ENCODE peak calls at places on chromosomes 16 and 17, in seven cellular contexts. X is heart left ventricle; N is CD8-positive, alpha-beta memory T cell; K is A549; C is body of pancreas; P is GM12878; U is pancreas. Q is an unnamed sample.

GRCh38 chr16:14187517-14188338 is 116.6 kb downstream of the MRTFB start:
- DNase-seq in X (no peak), N (no peak), K (no peak), C (no peak), P (no peak), U (no peak), Q (no peak)

GRCh38 chr17:46039592-46040186 is 40.6 kb downstream of the STH start:
- DNase-seq in X (peak; percentile 66), N (no peak), K (no peak), C (peak; percentile 52), P (no peak), U (no peak), Q (peak; percentile 60)

GRCh38 chr17:58666858-58667267 is 25.0 kb downstream of the TEX14 start:
- DNase-seq in X (peak; percentile 61), N (peak; percentile 30), K (peak; percentile 94), C (peak; percentile 70), P (no peak), U (peak; percentile 61), Q (peak; percentile 66)

GRCh38 chr16:6728381-6728780 is 604.3 kb upstream of the RBFOX1 start:
- DNase-seq in X (no peak), N (no peak), K (no peak), C (no peak), P (no peak), U (no peak), Q (no peak)

GRCh38 chr17:18257747-18258355 is 687 bp downstream of the FLII start:
- DNase-seq in X (peak; percentile 88), N (peak; percentile 39), K (peak; percentile 87), C (peak; percentile 72), P (no peak), U (peak; percentile 66), Q (peak; percentile 81)

GRCh38 chr17:50218771-50219315 is 17.4 kb upstream of the COL1A1 start:
- DNase-seq in X (no peak), N (no peak), K (peak; percentile 72), C (no peak), P (no peak), U (no peak), Q (no peak)

GRCh38 chr16:81616321-81617020 is 162.6 kb upstream of the PLCG2 start:
- DNase-seq in X (peak; percentile 81), N (peak; percentile 64), K (no peak), C (no peak), P (peak; percentile 54), U (no peak), Q (peak; percentile 69)

GRCh38 chr17:28902819-28903545 is at the start of gene DHRS13:
- DNase-seq in X (peak; percentile 91), N (peak; percentile 93), K (peak; percentile 97), C (peak; percentile 93), P (peak; percentile 81), U (peak; percentile 84), Q (peak; percentile 90)

GRCh38 chr17:36152639-36153120 is 23.8 kb downstream of the TBC1D3B start:
- DNase-seq in X (no peak), N (no peak), K (peak; percentile 30), C (no peak), P (no peak), U (no peak), Q (no peak)

GRCh38 chr17:38892083-38892482 is 22.2 kb downstream of the LASP1 start:
- DNase-seq in X (no peak), N (no peak), K (no peak), C (no peak), P (no peak), U (no peak), Q (no peak)

GRCh38 chr16:56257260-56257659 is 66.0 kb downstream of the GNAO1 start:
- DNase-seq in X (peak; percentile 75), N (no peak), K (no peak), C (peak; percentile 20), P (no peak), U (peak; percentile 32), Q (peak; percentile 81)

GRCh38 chr16:69520800-69521602 is 44.8 kb upstream of the NFAT5 start:
- DNase-seq in X (no peak), N (no peak), K (no peak), C (no peak), P (peak; percentile 65), U (no peak), Q (no peak)

GRCh38 chr17:78058001-78058400 is 70.6 kb downstream of the TMC6 start:
- DNase-seq in X (no peak), N (no peak), K (no peak), C (no peak), P (no peak), U (no peak), Q (no peak)

GRCh38 chr16:30715777-30716445 is 16.9 kb downstream of the SRCAP start:
- DNase-seq in X (peak; percentile 3), N (peak; percentile 29), K (peak; percentile 27), C (no peak), P (no peak), U (no peak), Q (no peak)

GRCh38 chr17:46859996-46860395 is 8.6 kb downstream of the WNT9B start:
- DNase-seq in X (no peak), N (no peak), K (no peak), C (no peak), P (no peak), U (no peak), Q (no peak)

GRCh38 chr16:12942861-12943260 is 41.5 kb downstream of the SHISA9 start:
- DNase-seq in X (no peak), N (no peak), K (no peak), C (no peak), P (no peak), U (no peak), Q (no peak)

GRCh38 chr17:49519781-49520180 is 24.7 kb downstream of the NGFR start:
- DNase-seq in X (peak; percentile 47), N (no peak), K (no peak), C (no peak), P (no peak), U (no peak), Q (peak; percentile 48)

GRCh38 chr17:2023692-2024571 is 1.2 kb downstream of the RTN4RL1 start:
- DNase-seq in X (no peak), N (peak; percentile 31), K (peak; percentile 64), C (peak; percentile 62), P (no peak), U (peak; percentile 65), Q (no peak)

GRCh38 chr16:8678068-8678927 is 3.9 kb downstream of the ABAT start:
- DNase-seq in X (no peak), N (no peak), K (peak; percentile 37), C (no peak), P (no peak), U (no peak), Q (no peak)

GRCh38 chr17:66661411-66661843 is 173.5 kb upstream of the CACNG5 start:
- DNase-seq in X (peak; percentile 37), N (no peak), K (peak; percentile 77), C (no peak), P (no peak), U (no peak), Q (no peak)

GRCh38 chr17:28335959-28336871 is 654 bp downstream of the TNFAIP1 start:
- DNase-seq in X (peak; percentile 90), N (no peak), K (peak; percentile 85), C (peak; percentile 70), P (no peak), U (peak; percentile 82), Q (peak; percentile 44)

GRCh38 chr17:4899341-4900230 is at the start of gene C17orf107:
- DNase-seq in X (peak; percentile 81), N (peak; percentile 96), K (no peak), C (peak; percentile 88), P (no peak), U (peak; percentile 90), Q (peak; percentile 82)

GRCh38 chr17:36593651-36594316 is 2.1 kb downstream of the DHRS11 start:
- DNase-seq in X (no peak), N (no peak), K (no peak), C (no peak), P (no peak), U (no peak), Q (no peak)

GRCh38 chr17:48593126-48593829 is at the start of gene HOXB5:
- DNase-seq in X (no peak), N (no peak), K (no peak), C (no peak), P (no peak), U (no peak), Q (no peak)

GRCh38 chr16:19068237-19068815 is 912 bp downstream of the COQ7 start:
- DNase-seq in X (no peak), N (no peak), K (no peak), C (no peak), P (no peak), U (no peak), Q (no peak)

GRCh38 chr17:7579839-7580630 is 597 bp downstream of the CD68 start:
- DNase-seq in X (no peak), N (no peak), K (no peak), C (no peak), P (no peak), U (no peak), Q (no peak)
- H3K4me1 ChIP-seq in X (peaks cover 56% of the 10 kb centered on the region), N (peaks cover 54% of the 10 kb centered on the region), K (peaks cover 78% of the 10 kb centered on the region), C (peaks cover 55% of the 10 kb centered on the region), P (peaks cover 52% of the 10 kb centered on the region), U (peaks cover 16% of the 10 kb centered on the region), Q (peaks cover 88% of the 10 kb centered on the region)

GRCh38 chr17:82199496-82199895 is 13.1 kb downstream of the CCDC57 start:
- DNase-seq in X (no peak), N (no peak), K (no peak), C (no peak), P (no peak), U (no peak), Q (no peak)
- H3K4me1 ChIP-seq in X (no peaks in the 10 kb centered on the region), N (peaks cover 33% of the 10 kb centered on the region), K (peaks cover 2% of the 10 kb centered on the region), C (no peaks in the 10 kb centered on the region), P (peaks cover 9% of the 10 kb centered on the region), U (no peaks in the 10 kb centered on the region), Q (no peaks in the 10 kb centered on the region)

DNA sequence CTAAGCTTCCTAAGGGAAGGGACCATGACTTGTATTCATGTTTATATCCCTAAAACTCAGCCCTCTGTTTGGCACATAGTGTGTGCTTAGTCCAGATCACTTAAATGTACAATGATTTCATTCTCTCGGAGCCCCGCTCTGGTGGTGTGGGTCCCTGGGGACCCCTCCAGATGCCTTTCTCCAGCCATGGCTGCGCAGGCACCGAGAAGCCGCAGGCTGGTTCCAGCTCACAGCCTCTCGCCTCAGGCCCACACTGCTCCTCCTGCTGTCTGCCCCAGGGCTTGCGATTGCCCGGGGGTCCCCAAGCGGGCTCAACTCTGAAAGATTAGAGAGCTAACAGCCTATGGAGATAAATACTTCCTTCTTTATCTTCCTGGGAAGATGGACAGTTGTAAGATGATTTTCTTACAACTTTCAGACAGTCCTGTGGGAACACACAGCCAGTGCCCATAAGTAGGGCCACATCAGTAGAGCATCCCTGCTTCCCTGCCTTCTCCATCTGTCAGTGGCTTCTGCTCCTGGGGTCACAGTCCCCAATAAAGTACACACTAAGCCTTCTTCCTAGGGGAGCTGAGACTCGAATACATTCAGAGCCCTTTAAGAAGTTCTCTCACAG is 66.2 kb downstream of the CENPV start:
- DNase-seq in X (peak; percentile 43), N (no peak), K (peak; percentile 51), C (no peak), P (peak; percentile 51), U (no peak), Q (no peak)
- H3K4me1 ChIP-seq in X (peaks cover 22% of the 10 kb centered on the region), N (peaks cover 50% of the 10 kb centered on the region), K (peaks cover 69% of the 10 kb centered on the region), C (peaks cover 12% of the 10 kb centered on the region), P (peaks cover 40% of the 10 kb centered on the region), U (no peaks in the 10 kb centered on the region), Q (peaks cover 32% of the 10 kb centered on the region)

DNA sequence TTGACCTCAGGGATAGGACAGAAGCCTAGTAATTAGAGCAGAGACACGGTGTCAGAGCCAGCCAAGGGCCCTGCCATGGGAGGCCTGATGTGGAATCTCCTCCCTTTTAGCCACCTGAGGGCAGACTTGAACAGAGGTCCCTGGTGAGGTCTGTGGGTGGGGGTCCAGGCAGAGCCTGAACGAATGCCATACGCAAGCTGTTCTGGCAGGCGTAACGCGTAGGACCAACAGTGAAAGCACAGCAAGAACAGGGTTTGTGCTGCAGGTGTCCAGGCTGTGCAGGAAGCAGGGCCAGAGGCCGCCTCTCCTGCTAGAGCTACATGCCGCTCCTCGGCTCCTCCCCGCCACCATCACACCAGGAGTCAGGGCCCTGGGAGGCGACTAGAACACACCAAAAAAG is 81.9 kb upstream of the TBX2 start:
- DNase-seq in X (no peak), N (no peak), K (no peak), C (no peak), P (no peak), U (no peak), Q (no peak)
- H3K4me1 ChIP-seq in X (peaks cover 35% of the 10 kb centered on the region), N (no peaks in the 10 kb centered on the region), K (no peaks in the 10 kb centered on the region), C (no peaks in the 10 kb centered on the region), P (no peaks in the 10 kb centered on the region), U (no peaks in the 10 kb centered on the region), Q (peaks cover 36% of the 10 kb centered on the region)